ENCODE peak calls at places on chromosomes 2 and 18, in seven cellular contexts. Y is NCI-H1092; X is HEK293T; S is dermis microvascular lymphatic vessel endothelial cell; Z is activated CD4-positive, CD25-positive, alpha-beta regulatory T cell treated with anti-CD3 and anti-CD28 coated beads, Interleukin-2, amount 50 U/mL, for 72 hours; A is head of caudate nucleus; T is GM12864. N is an unnamed sample.

GRCh38 chr2:2570360-2570759 is 239.3 kb upstream of the MYT1L start:
- DNase-seq in Y (no peak), X (no peak), S (no peak), Z (no peak), A (no peak), T (no peak), N (no peak)

GRCh38 chr2:46779447-46779941 is 136.1 kb downstream of the MCFD2 start:
- DNase-seq in Y (no peak), X (no peak), S (peak), Z (no peak), A (no peak), T (no peak), N (no peak)

GRCh38 chr2:239319261-239319661 is 81.6 kb downstream of the HDAC4 start:
- DNase-seq in Y (no peak), X (no peak), S (peak), Z (peak), A (no peak), T (no peak), N (peak)

GRCh38 chr2:30155202-30155601 is 8.4 kb downstream of the YPEL5 start:
- DNase-seq in Y (no peak), X (no peak), S (peak), Z (no peak), A (no peak), T (no peak), N (no peak)

GRCh38 chr2:148362144-148362796 is 282.3 kb upstream of the EPC2 start:
- DNase-seq in Y (no peak), X (no peak), S (no peak), Z (no peak), A (no peak), T (no peak), N (no peak)

GRCh38 chr2:43030551-43031025 is 195.8 kb downstream of the ZFP36L2 start:
- DNase-seq in Y (no peak), X (no peak), S (no peak), Z (no peak), A (no peak), T (no peak), N (no peak)

GRCh38 chr18:55497825-55498403 is 90.1 kb downstream of the TCF4 start:
- DNase-seq in Y (no peak), X (no peak), S (no peak), Z (no peak), A (no peak), T (no peak), N (no peak)

GRCh38 chr2:96163768-96164429 is 18.7 kb upstream of the DUSP2 start:
- DNase-seq in Y (no peak), X (no peak), S (no peak), Z (peak), A (no peak), T (peak), N (no peak)

GRCh38 chr2:229445501-229446294 is 174.6 kb upstream of the PID1 start:
- DNase-seq in Y (no peak), X (no peak), S (no peak), Z (no peak), A (peak), T (no peak), N (peak)

GRCh38 chr18:9695605-9696004 is 12.5 kb upstream of the RAB31 start:
- DNase-seq in Y (no peak), X (no peak), S (no peak), Z (no peak), A (no peak), T (no peak), N (no peak)

GRCh38 chr2:27316655-27317412 is 6.1 kb downstream of the MPV17 start:
- DNase-seq in Y (no peak), X (no peak), S (no peak), Z (no peak), A (peak), T (no peak), N (no peak)

GRCh38 chr2:241908686-241909420 is 39.3 kb downstream of the RTP5 start:
- DNase-seq in Y (no peak), X (no peak), S (no peak), Z (peak), A (no peak), T (no peak), N (no peak)

GRCh38 chr2:200405599-200406298 is 99.3 kb downstream of the SPATS2L start:
- DNase-seq in Y (no peak), X (no peak), S (peak), Z (no peak), A (no peak), T (no peak), N (peak)

GRCh38 chr2:152762202-152762601 is 43.8 kb downstream of the ARL6IP6 start:
- DNase-seq in Y (no peak), X (no peak), S (no peak), Z (no peak), A (no peak), T (no peak), N (peak)

GRCh38 chr2:63604666-63605065 is 15.9 kb downstream of the MDH1 start:
- DNase-seq in Y (no peak), X (no peak), S (no peak), Z (no peak), A (no peak), T (no peak), N (no peak)

GRCh38 chr2:84214455-84214854 is 244.6 kb downstream of the SUCLG1 start:
- DNase-seq in Y (no peak), X (no peak), S (no peak), Z (no peak), A (no peak), T (no peak), N (no peak)

GRCh38 chr18:68713791-68714190 is 1.1 kb downstream of the TMX3 start:
- DNase-seq in Y (no peak), X (no peak), S (no peak), Z (no peak), A (no peak), T (no peak), N (no peak)

GRCh38 chr2:126571403-126571802 is 84.6 kb upstream of the GYPC start:
- DNase-seq in Y (no peak), X (no peak), S (no peak), Z (no peak), A (no peak), T (no peak), N (no peak)